ENCODE peak calls at places on chromosomes 13 and 19, in four cellular contexts. One of them, this sample, is unnamed.

GRCh38 chr13:94761407-94761806 is 49.1 kb upstream of the SOX21 start:
- DNase-seq in K562: no peak
- DNase-seq in HepG2: no peak
- DNase-seq in GM12878: no peak
- DNase-seq in this sample: no peak

GRCh38 chr13:107301724-107302374 is 733.9 kb upstream of the ARGLU1 start:
- DNase-seq in K562: no peak
- DNase-seq in HepG2: no peak
- DNase-seq in GM12878: no peak
- DNase-seq in this sample: no peak

GRCh38 chr13:95235199-95235726 is 66.0 kb downstream of the ABCC4 start:
- DNase-seq in K562: no peak
- DNase-seq in HepG2: no peak
- DNase-seq in GM12878: no peak
- DNase-seq in this sample: no peak

GRCh38 chr13:41916173-41916954 is 44.5 kb downstream of the VWA8 start:
- DNase-seq in K562: peak
- DNase-seq in HepG2: no peak
- DNase-seq in GM12878: peak
- DNase-seq in this sample: no peak

GRCh38 chr19:29492761-29493160 is 33.0 kb upstream of the VSTM2B start:
- DNase-seq in K562: no peak
- DNase-seq in HepG2: no peak
- DNase-seq in GM12878: no peak
- DNase-seq in this sample: no peak

GRCh38 chr13:109836629-109837607 is 50.5 kb upstream of the IRS2 start:
- DNase-seq in K562: no peak
- DNase-seq in HepG2: peak
- DNase-seq in GM12878: peak
- DNase-seq in this sample: no peak

GRCh38 chr19:28498404-28498976 is 714.5 kb downstream of the UQCRFS1 start:
- DNase-seq in K562: no peak
- DNase-seq in HepG2: no peak
- DNase-seq in GM12878: no peak
- DNase-seq in this sample: no peak

GRCh38 chr19:18317998-18318800 is 4.7 kb downstream of the LSM4 start:
- DNase-seq in K562: peak
- DNase-seq in HepG2: peak
- DNase-seq in GM12878: no peak
- DNase-seq in this sample: no peak

GRCh38 chr13:106287351-106287750 is 248.1 kb downstream of the EFNB2 start:
- DNase-seq in K562: no peak
- DNase-seq in HepG2: no peak
- DNase-seq in GM12878: no peak
- DNase-seq in this sample: no peak

GRCh38 chr19:6963937-6964336 is 57.3 kb downstream of the MBD3L2B start:
- DNase-seq in K562: peak
- DNase-seq in HepG2: no peak
- DNase-seq in GM12878: no peak
- DNase-seq in this sample: peak

GRCh38 chr19:12666305-12667048 is at the start of the genes MAN2B1 and WDR83:
- DNase-seq in K562: peak
- DNase-seq in HepG2: peak
- DNase-seq in GM12878: no peak
- DNase-seq in this sample: peak

GRCh38 chr19:46674416-46675178 is 13.6 kb upstream of the DACT3 start:
- DNase-seq in K562: peak
- DNase-seq in HepG2: no peak
- DNase-seq in GM12878: no peak
- DNase-seq in this sample: peak

GRCh38 chr19:54335979-54336892 is 2.7 kb downstream of the LILRA4 start:
- DNase-seq in K562: no peak
- DNase-seq in HepG2: no peak
- DNase-seq in GM12878: no peak
- DNase-seq in this sample: no peak

GRCh38 chr13:107866007-107866665 is 349.2 kb downstream of the LIG4 start:
- DNase-seq in K562: peak
- DNase-seq in HepG2: no peak
- DNase-seq in GM12878: no peak
- DNase-seq in this sample: no peak

GRCh38 chr19:21210037-21210621 is 68.3 kb downstream of the ZNF431 start:
- DNase-seq in K562: no peak
- DNase-seq in HepG2: peak
- DNase-seq in GM12878: no peak
- DNase-seq in this sample: no peak

GRCh38 chr19:46471116-46471733 is at the start of gene PNMA8A:
- DNase-seq in K562: peak
- DNase-seq in HepG2: no peak
- DNase-seq in GM12878: no peak
- DNase-seq in this sample: peak

GRCh38 chr19:47094557-47095517 is 18.7 kb downstream of the ZC3H4 start:
- DNase-seq in K562: no peak
- DNase-seq in HepG2: peak
- DNase-seq in GM12878: no peak
- DNase-seq in this sample: no peak

GRCh38 chr13:49356224-49356623 is 87.6 kb downstream of the CAB39L start:
- DNase-seq in K562: no peak
- DNase-seq in HepG2: no peak
- DNase-seq in GM12878: no peak
- DNase-seq in this sample: no peak

GRCh38 chr19:6873708-6874431 is 13.5 kb upstream of the ADGRE1 start:
- DNase-seq in K562: no peak
- DNase-seq in HepG2: no peak
- DNase-seq in GM12878: no peak
- DNase-seq in this sample: no peak

GRCh38 chr13:113369189-113369588 is 5.3 kb upstream of the GRTP1 start:
- DNase-seq in K562: no peak
- DNase-seq in HepG2: no peak
- DNase-seq in GM12878: no peak
- DNase-seq in this sample: no peak

GRCh38 chr13:42048625-42049453 is at the start of gene DGKH:
- DNase-seq in K562: peak
- DNase-seq in HepG2: no peak
- DNase-seq in GM12878: no peak
- DNase-seq in this sample: peak

GRCh38 chr13:24243311-24243710 is 66.1 kb upstream of the C1QTNF9 start:
- DNase-seq in K562: no peak
- DNase-seq in HepG2: no peak
- DNase-seq in GM12878: no peak
- DNase-seq in this sample: no peak

GRCh38 chr19:4007836-4008539 is 452 bp downstream of the PIAS4 start:
- DNase-seq in K562: peak
- DNase-seq in HepG2: peak
- DNase-seq in GM12878: no peak
- DNase-seq in this sample: no peak

GRCh38 chr13:51222510-51223283 is 499 bp downstream of the FAM124A start:
- DNase-seq in K562: no peak
- DNase-seq in HepG2: no peak
- DNase-seq in GM12878: no peak
- DNase-seq in this sample: peak

GRCh38 chr13:31046711-31047279 is 114.3 kb downstream of the TEX26 start:
- DNase-seq in K562: no peak
- DNase-seq in HepG2: no peak
- DNase-seq in GM12878: no peak
- DNase-seq in this sample: peak

GRCh38 chr19:13441810-13442512 is 64.3 kb downstream of the CACNA1A start:
- DNase-seq in K562: peak
- DNase-seq in HepG2: peak
- DNase-seq in GM12878: no peak
- DNase-seq in this sample: peak

GRCh38 chr13:24624801-24625231 is 55.4 kb upstream of the ATP12A start:
- DNase-seq in K562: no peak
- DNase-seq in HepG2: no peak
- DNase-seq in GM12878: no peak
- DNase-seq in this sample: no peak

GRCh38 chr13:46176756-46177155 is 5.2 kb downstream of the LCP1 start:
- DNase-seq in K562: no peak
- DNase-seq in HepG2: no peak
- DNase-seq in GM12878: peak
- DNase-seq in this sample: no peak

GRCh38 chr19:44809856-44810554 is 1.1 kb downstream of the BCAM start:
- DNase-seq in K562: no peak
- DNase-seq in HepG2: no peak
- DNase-seq in GM12878: no peak
- DNase-seq in this sample: no peak

GRCh38 chr19:6378036-6378435 is 2.3 kb upstream of the PSPN start:
- DNase-seq in K562: no peak
- DNase-seq in HepG2: no peak
- DNase-seq in GM12878: no peak
- DNase-seq in this sample: no peak

GRCh38 chr19:19342086-19343015 is 21.7 kb downstream of the MAU2 start:
- DNase-seq in K562: peak
- DNase-seq in HepG2: peak
- DNase-seq in GM12878: no peak
- DNase-seq in this sample: peak

GRCh38 chr13:28218679-28219078 is 80.3 kb downstream of the PAN3 start:
- DNase-seq in K562: no peak
- DNase-seq in HepG2: no peak
- DNase-seq in GM12878: no peak
- DNase-seq in this sample: no peak

GRCh38 chr13:80161219-80161618 is 179.7 kb downstream of the SPRY2 start:
- DNase-seq in K562: no peak
- DNase-seq in HepG2: no peak
- DNase-seq in GM12878: no peak
- DNase-seq in this sample: no peak

GRCh38 chr13:75458696-75459422 is 23.1 kb downstream of the TBC1D4 start:
- DNase-seq in K562: no peak
- DNase-seq in HepG2: peak
- DNase-seq in GM12878: peak
- DNase-seq in this sample: no peak

GRCh38 chr19:34075661-34076091 is 96.6 kb upstream of the LSM14A start:
- DNase-seq in K562: no peak
- DNase-seq in HepG2: no peak
- DNase-seq in GM12878: no peak
- DNase-seq in this sample: no peak
- TF ChIP-seq FOXK2 in K562: no peak
- TF ChIP-seq FOXK2 in HepG2: no peak
- TF ChIP-seq FOXK2 in GM12878: no peak
- TF ChIP-seq FOXK2 in this sample: no peak

DNA sequence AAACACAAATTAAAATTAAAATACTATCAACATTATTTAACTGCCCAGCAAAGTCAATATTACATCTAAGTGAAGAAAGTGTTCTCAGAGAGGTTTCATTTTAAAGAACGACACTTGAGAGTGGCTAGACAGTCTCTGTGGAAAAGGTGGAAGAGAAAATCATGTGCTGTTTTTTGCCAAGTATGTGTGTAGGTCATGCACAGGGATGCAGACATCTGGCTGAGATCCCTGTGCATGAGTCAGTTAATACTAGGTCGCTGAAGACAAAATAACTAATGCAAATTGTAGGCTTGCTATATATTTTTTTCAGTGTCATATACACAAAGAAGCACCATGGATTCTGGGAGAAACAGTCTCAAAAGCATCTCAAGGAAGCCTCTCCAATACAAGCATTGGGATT is 44.3 kb upstream of the ENOX1 start:
- DNase-seq in K562: no peak
- DNase-seq in HepG2: no peak
- DNase-seq in GM12878: no peak
- DNase-seq in this sample: no peak
- TF ChIP-seq BHLHE40 in K562: no peak
- TF ChIP-seq BHLHE40 in HepG2: no peak
- TF ChIP-seq BHLHE40 in GM12878: no peak
- TF ChIP-seq BHLHE40 in this sample: no peak

GRCh38 chr13:97432917-97433726 is 847 bp upstream of the RAP2A start:
- DNase-seq in K562: peak
- DNase-seq in HepG2: peak
- DNase-seq in GM12878: peak
- DNase-seq in this sample: peak

GRCh38 chr13:97433727-97434416 is at the start of gene RAP2A:
- DNase-seq in K562: peak
- DNase-seq in HepG2: peak
- DNase-seq in GM12878: peak
- DNase-seq in this sample: peak

GRCh38 chr13:97431365-97431764 is 2.6 kb upstream of the RAP2A start:
- DNase-seq in K562: no peak
- DNase-seq in HepG2: no peak
- DNase-seq in GM12878: no peak
- DNase-seq in this sample: no peak

GRCh38 chr13:97430296-97430695 is 3.7 kb upstream of the RAP2A start:
- DNase-seq in K562: no peak
- DNase-seq in HepG2: no peak
- DNase-seq in GM12878: no peak
- DNase-seq in this sample: no peak

DNA sequence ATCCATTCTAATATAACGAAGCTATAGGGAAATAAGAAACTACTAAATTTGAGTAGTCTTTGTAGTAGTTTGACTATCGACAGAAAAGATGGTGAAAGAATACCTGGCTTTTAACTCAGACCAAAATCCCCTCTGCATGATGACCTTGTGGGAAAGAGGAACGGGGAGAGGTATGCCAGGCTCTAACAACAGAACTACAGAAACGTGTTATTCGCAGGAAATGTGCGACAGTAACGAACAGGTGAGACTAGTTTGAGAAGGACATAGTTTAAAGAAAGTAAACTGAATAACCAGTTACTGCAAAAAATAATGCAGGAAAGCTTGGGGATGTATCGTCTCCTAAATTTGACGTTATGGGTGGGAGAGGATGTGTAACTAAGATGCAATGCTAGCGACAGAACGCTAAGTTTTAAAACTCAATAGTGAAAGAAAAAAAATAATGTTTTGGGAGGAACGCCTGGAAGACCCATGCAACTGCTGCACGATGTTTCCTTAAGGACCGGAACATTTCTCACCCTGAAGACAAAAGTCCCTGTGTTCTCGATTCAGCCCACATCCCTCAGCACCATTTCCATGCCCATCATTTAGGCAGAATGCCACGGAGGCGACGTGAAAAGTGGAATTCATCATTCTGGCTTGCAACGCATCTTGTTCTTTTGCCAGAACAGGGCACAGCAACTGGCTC is 1.6 kb upstream of the RAP2A start:
- DNase-seq in K562: no peak
- DNase-seq in HepG2: no peak
- DNase-seq in GM12878: no peak
- DNase-seq in this sample: no peak
- TF ChIP-seq SP1 in K562: no peak
- TF ChIP-seq SP1 in HepG2: no peak
- TF ChIP-seq SP1 in GM12878: no peak
- TF ChIP-seq SP1 in this sample: no peak

DNA sequence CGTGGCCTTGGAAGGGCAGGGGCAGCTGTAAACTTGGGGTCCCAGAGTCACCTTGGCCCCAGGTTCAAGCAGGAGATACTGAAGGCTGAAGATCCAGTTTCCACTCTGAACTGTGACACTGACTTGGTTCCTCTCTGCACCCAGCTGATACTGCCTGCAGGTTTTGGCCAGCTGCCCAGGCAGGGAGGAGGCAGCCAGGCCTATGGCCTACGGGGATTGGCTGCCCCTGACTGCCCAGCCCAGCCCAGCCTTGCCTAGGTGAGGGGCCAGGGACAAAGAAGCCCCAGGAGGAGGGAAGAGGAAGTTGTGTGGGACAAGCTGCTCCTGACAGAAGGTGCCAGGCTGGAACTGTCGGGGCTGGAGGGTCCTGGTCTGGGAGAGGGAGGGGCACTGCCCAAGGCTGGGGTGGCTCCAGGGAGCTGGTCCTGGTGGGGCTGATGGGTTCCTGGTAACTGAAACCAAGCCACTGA is 51.7 kb upstream of the CYP4F8 start:
- DNase-seq in K562: peak
- DNase-seq in HepG2: peak
- DNase-seq in GM12878: no peak
- DNase-seq in this sample: no peak
- TF ChIP-seq FOXK2 in K562: no peak
- TF ChIP-seq FOXK2 in HepG2: no peak
- TF ChIP-seq FOXK2 in GM12878: no peak
- TF ChIP-seq FOXK2 in this sample: no peak